ENCODE peak calls at places on chromosomes 4 and X, in nine cellular contexts. One of them, this sample, is unnamed.

GRCh38 chr4:7337196-7338058 is 97.3 kb downstream of the PSAPL1 start:
- DNase-seq in left lung: no peak
- DNase-seq in DND-41: no peak
- DNase-seq in vagina: no peak
- DNase-seq in GM23248: no peak
- DNase-seq in aorta: peak; percentile 51
- DNase-seq in heart right ventricle: no peak
- DNase-seq in fibroblast of lung: no peak
- DNase-seq in right lobe of liver: no peak
- DNase-seq in this sample: no peak

GRCh38 chrX:5916945-5917344 is 311.7 kb downstream of the NLGN4X start:
- DNase-seq in right lobe of liver: no peak
- DNase-seq in aorta: no peak
- DNase-seq in vagina: no peak
- DNase-seq in DND-41: no peak
- DNase-seq in GM23248: no peak
- DNase-seq in heart right ventricle: no peak
- DNase-seq in fibroblast of lung: no peak
- DNase-seq in left lung: no peak
- DNase-seq in this sample: no peak

GRCh38 chr4:163072222-163072621 is 94.5 kb downstream of the NAF1 start:
- DNase-seq in fibroblast of lung: peak; percentile 18
- DNase-seq in vagina: no peak
- DNase-seq in right lobe of liver: no peak
- DNase-seq in aorta: no peak
- DNase-seq in DND-41: no peak
- DNase-seq in heart right ventricle: no peak
- DNase-seq in left lung: no peak
- DNase-seq in GM23248: peak; percentile 8
- DNase-seq in this sample: no peak

GRCh38 chr4:5322321-5322720 is 271.0 kb downstream of the STK32B start:
- DNase-seq in aorta: no peak
- DNase-seq in DND-41: no peak
- DNase-seq in GM23248: peak; percentile 41
- DNase-seq in fibroblast of lung: no peak
- DNase-seq in heart right ventricle: no peak
- DNase-seq in vagina: no peak
- DNase-seq in left lung: no peak
- DNase-seq in right lobe of liver: no peak
- DNase-seq in this sample: no peak

GRCh38 chrX:41005445-41005992 is 79.7 kb upstream of the USP9X start:
- DNase-seq in right lobe of liver: no peak
- DNase-seq in left lung: no peak
- DNase-seq in DND-41: no peak
- DNase-seq in vagina: no peak
- DNase-seq in GM23248: no peak
- DNase-seq in heart right ventricle: no peak
- DNase-seq in fibroblast of lung: no peak
- DNase-seq in aorta: no peak
- DNase-seq in this sample: no peak

GRCh38 chrX:15468036-15468435 is 25.1 kb downstream of the PIR start:
- DNase-seq in fibroblast of lung: peak; percentile 72
- DNase-seq in vagina: no peak
- DNase-seq in GM23248: peak; percentile 78
- DNase-seq in DND-41: no peak
- DNase-seq in left lung: no peak
- DNase-seq in right lobe of liver: no peak
- DNase-seq in heart right ventricle: no peak
- DNase-seq in aorta: no peak
- DNase-seq in this sample: no peak

GRCh38 chr4:104491396-104491821 is 3.3 kb downstream of the CXXC4 start:
- DNase-seq in GM23248: peak; percentile 28
- DNase-seq in fibroblast of lung: peak; percentile 24
- DNase-seq in vagina: no peak
- DNase-seq in aorta: peak; percentile 83
- DNase-seq in left lung: peak; percentile 29
- DNase-seq in DND-41: peak; percentile 53
- DNase-seq in right lobe of liver: peak; percentile 68
- DNase-seq in heart right ventricle: peak; percentile 55
- DNase-seq in this sample: peak; percentile 15

GRCh38 chrX:111170017-111170416 is 74.0 kb downstream of the PAK3 start:
- DNase-seq in left lung: no peak
- DNase-seq in DND-41: no peak
- DNase-seq in heart right ventricle: no peak
- DNase-seq in right lobe of liver: no peak
- DNase-seq in fibroblast of lung: peak; percentile 0
- DNase-seq in aorta: no peak
- DNase-seq in GM23248: no peak
- DNase-seq in vagina: no peak
- DNase-seq in this sample: no peak

GRCh38 chr4:107951551-107951950 is 20.2 kb downstream of the CYP2U1 start:
- DNase-seq in vagina: no peak
- DNase-seq in aorta: no peak
- DNase-seq in fibroblast of lung: peak; percentile 49
- DNase-seq in left lung: no peak
- DNase-seq in heart right ventricle: no peak
- DNase-seq in DND-41: no peak
- DNase-seq in right lobe of liver: no peak
- DNase-seq in GM23248: peak; percentile 84
- DNase-seq in this sample: no peak

GRCh38 chrX:120839506-120839905 is 36.2 kb downstream of the CT47B1 start:
- DNase-seq in DND-41: no peak
- DNase-seq in right lobe of liver: no peak
- DNase-seq in heart right ventricle: no peak
- DNase-seq in fibroblast of lung: no peak
- DNase-seq in GM23248: peak; percentile 64
- DNase-seq in vagina: no peak
- DNase-seq in left lung: no peak
- DNase-seq in aorta: no peak
- DNase-seq in this sample: no peak

GRCh38 chrX:47093248-47093647 is 15.0 kb downstream of the RGN start:
- DNase-seq in heart right ventricle: no peak
- DNase-seq in left lung: no peak
- DNase-seq in GM23248: peak; percentile 57
- DNase-seq in aorta: no peak
- DNase-seq in right lobe of liver: no peak
- DNase-seq in DND-41: peak; percentile 15
- DNase-seq in vagina: no peak
- DNase-seq in fibroblast of lung: peak; percentile 65
- DNase-seq in this sample: no peak

GRCh38 chr4:89797117-89797516 is 39.8 kb downstream of the SNCA start:
- DNase-seq in fibroblast of lung: peak; percentile 40
- DNase-seq in DND-41: no peak
- DNase-seq in left lung: no peak
- DNase-seq in right lobe of liver: no peak
- DNase-seq in vagina: no peak
- DNase-seq in GM23248: peak; percentile 44
- DNase-seq in heart right ventricle: no peak
- DNase-seq in aorta: no peak
- DNase-seq in this sample: no peak

GRCh38 chrX:113947548-113947947 is 636.3 kb upstream of the HTR2C start:
- DNase-seq in vagina: no peak
- DNase-seq in fibroblast of lung: no peak
- DNase-seq in DND-41: no peak
- DNase-seq in left lung: no peak
- DNase-seq in GM23248: no peak
- DNase-seq in aorta: no peak
- DNase-seq in heart right ventricle: no peak
- DNase-seq in right lobe of liver: no peak
- DNase-seq in this sample: no peak

GRCh38 chr4:36385951-36386561 is 104.6 kb downstream of the DTHD1 start:
- DNase-seq in heart right ventricle: no peak
- DNase-seq in left lung: no peak
- DNase-seq in fibroblast of lung: no peak
- DNase-seq in aorta: no peak
- DNase-seq in right lobe of liver: no peak
- DNase-seq in GM23248: no peak
- DNase-seq in DND-41: peak; percentile 45
- DNase-seq in vagina: no peak
- DNase-seq in this sample: peak; percentile 82

GRCh38 chr4:41549469-41549868 is 11.5 kb downstream of the LIMCH1 start:
- DNase-seq in heart right ventricle: no peak
- DNase-seq in right lobe of liver: no peak
- DNase-seq in left lung: no peak
- DNase-seq in vagina: no peak
- DNase-seq in DND-41: no peak
- DNase-seq in aorta: no peak
- DNase-seq in GM23248: no peak
- DNase-seq in fibroblast of lung: no peak
- DNase-seq in this sample: no peak

DNA sequence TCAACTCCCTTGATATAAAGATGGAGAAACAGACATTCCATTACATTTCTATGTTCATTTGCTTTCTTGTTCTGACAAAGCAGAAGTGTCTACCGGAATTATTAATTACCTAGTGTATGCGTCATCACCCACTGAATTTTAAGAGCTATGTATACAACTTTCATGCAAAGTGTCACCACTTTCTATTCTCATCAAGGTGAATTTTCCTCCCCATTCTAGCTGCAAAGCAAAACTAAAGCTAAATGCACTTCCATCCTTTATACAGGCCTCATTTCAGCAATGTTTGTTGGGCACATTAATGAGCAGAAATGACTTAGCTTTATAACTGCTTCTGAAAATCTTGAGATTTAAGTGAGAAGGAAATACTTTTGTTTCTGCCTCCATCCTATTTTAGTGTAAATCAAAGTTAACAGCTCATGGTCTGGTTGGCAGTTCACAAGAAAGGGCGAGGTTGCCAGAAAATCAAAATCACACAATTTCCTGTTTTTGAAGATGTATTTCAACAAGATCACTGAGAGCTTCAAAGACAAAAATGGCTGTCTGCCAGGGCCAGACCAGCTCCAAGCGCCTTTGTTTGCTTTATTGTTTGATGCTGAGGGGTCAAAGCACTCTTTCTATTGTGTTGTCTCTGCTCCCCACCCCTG is 7.2 kb upstream of the FAM9C start:
- DNase-seq in right lobe of liver: no peak
- DNase-seq in DND-41: peak; percentile 43
- DNase-seq in vagina: no peak
- DNase-seq in heart right ventricle: peak; percentile 15
- DNase-seq in GM23248: no peak
- DNase-seq in left lung: no peak
- DNase-seq in fibroblast of lung: peak; percentile 29
- DNase-seq in aorta: no peak
- DNase-seq in this sample: no peak
- H3K4me1 ChIP-seq in right lobe of liver: no peaks in the 10 kb centered on the region
- H3K4me1 ChIP-seq in DND-41: peaks cover 18% of the 10 kb centered on the region
- H3K4me1 ChIP-seq in vagina: no peaks in the 10 kb centered on the region
- H3K4me1 ChIP-seq in heart right ventricle: peaks cover 29% of the 10 kb centered on the region
- H3K4me1 ChIP-seq in GM23248: peaks cover 4% of the 10 kb centered on the region
- H3K4me1 ChIP-seq in left lung: peaks cover 10% of the 10 kb centered on the region
- H3K4me1 ChIP-seq in fibroblast of lung: peaks cover 2% of the 10 kb centered on the region
- H3K4me1 ChIP-seq in aorta: no peaks in the 10 kb centered on the region
- H3K4me1 ChIP-seq in this sample: peaks cover 39% of the 10 kb centered on the region

DNA sequence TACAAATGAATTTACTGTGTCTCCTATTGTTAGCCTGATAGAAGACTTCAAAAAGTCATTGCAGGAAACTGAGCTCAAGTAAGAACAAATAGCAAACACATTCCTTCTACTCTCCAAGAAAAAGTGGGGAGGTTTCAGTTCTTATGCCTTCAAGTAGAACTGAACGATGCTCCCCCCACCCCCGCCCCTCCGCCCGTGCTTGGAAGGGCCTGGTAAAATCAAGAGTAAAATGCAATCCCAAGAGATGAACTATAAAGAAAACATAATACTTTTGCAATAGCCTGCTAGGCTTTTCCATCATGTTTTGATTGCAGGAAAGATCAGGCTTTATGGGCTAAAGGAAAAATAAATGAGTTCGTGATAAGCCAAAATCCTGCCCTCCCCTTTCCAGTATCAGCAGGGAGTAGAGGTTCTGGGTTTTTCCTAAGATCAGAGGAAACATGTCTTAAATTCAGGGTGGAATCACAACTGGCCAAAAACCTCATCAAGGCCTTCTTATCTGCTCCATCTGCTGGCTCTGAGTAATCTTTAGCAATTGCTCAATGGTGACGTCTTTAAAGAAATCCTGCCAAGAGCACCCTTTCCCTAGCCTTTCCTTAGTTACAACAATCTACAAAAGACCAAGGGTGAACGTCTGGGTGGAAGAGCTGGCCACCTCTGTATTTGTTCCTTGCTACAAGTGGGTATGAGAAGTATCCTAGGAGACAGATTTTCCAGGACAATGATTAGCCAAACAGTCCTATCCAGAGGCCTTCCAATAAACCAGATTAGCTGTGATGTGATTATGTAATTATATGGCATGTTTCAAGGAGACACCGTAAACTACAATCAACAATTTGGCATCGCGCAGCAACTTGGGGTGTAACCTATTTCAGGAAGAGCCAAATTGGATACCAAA is 66.3 kb upstream of the FAM9C start:
- DNase-seq in vagina: no peak
- DNase-seq in fibroblast of lung: peak; percentile 95
- DNase-seq in heart right ventricle: peak; percentile 30
- DNase-seq in left lung: no peak
- DNase-seq in right lobe of liver: no peak
- DNase-seq in aorta: no peak
- DNase-seq in DND-41: no peak
- DNase-seq in GM23248: peak; percentile 85
- DNase-seq in this sample: no peak
- H3K27ac ChIP-seq in vagina: peak overlapping the region; percentile 59
- H3K27ac ChIP-seq in fibroblast of lung: peak overlapping the region; percentile 72
- H3K27ac ChIP-seq in heart right ventricle: peak overlapping the region; percentile 72
- H3K27ac ChIP-seq in left lung: peak overlapping the region; percentile 55
- H3K27ac ChIP-seq in right lobe of liver: peak overlapping the region; percentile 54
- H3K27ac ChIP-seq in aorta: peak overlapping the region; percentile 33
- H3K27ac ChIP-seq in DND-41: no peak overlapping the region
- H3K27ac ChIP-seq in GM23248: peak overlapping the region; percentile 93
- H3K27ac ChIP-seq in this sample: no peak overlapping the region

DNA sequence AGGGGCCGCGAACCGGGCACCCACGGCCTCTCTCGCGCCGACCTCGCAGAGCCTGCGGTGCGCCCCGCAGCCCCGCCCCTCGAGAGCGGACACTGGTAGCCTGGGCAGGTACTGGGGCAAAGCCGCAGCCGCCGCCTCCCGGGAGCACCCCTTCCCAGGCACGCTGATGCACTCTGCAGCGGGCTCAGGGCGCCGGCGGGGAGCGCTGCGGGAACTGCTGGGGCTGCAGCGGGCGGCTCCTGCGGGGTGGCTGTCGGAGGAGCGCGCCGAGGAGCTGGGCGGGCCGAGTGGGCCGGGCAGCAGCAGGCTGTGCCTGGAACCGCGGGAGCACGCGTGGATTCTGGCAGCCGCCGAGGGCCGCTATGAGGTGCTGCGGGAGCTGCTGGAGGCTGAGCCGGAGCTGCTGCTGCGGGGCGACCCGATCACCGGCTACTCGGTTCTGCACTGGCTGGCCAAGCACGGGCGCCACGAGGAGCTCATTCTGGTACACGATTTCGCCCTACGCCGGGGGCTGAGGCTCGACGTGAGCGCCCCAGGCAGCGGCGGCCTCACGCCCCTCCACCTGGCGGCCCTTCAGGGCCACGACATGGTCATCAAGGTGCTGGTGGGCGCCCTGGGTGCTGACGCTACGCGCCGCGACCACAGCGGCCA is 419 bp downstream of the SOWAHD start:
- DNase-seq in heart right ventricle: peak; percentile 23
- DNase-seq in vagina: no peak
- DNase-seq in left lung: no peak
- DNase-seq in GM23248: peak; percentile 38
- DNase-seq in fibroblast of lung: no peak
- DNase-seq in right lobe of liver: peak; percentile 47
- DNase-seq in aorta: peak; percentile 78
- DNase-seq in DND-41: no peak
- DNase-seq in this sample: peak; percentile 34
- H3K4me1 ChIP-seq in heart right ventricle: no peaks in the 10 kb centered on the region
- H3K4me1 ChIP-seq in vagina: no peaks in the 10 kb centered on the region
- H3K4me1 ChIP-seq in left lung: peaks cover 16% of the 10 kb centered on the region
- H3K4me1 ChIP-seq in GM23248: peaks cover 13% of the 10 kb centered on the region
- H3K4me1 ChIP-seq in fibroblast of lung: no peaks in the 10 kb centered on the region
- H3K4me1 ChIP-seq in right lobe of liver: no peaks in the 10 kb centered on the region
- H3K4me1 ChIP-seq in aorta: no peaks in the 10 kb centered on the region
- H3K4me1 ChIP-seq in DND-41: peaks cover 42% of the 10 kb centered on the region
- H3K4me1 ChIP-seq in this sample: peaks cover 36% of the 10 kb centered on the region

GRCh38 chr4:155704841-155705404 is 38.3 kb downstream of the GUCY1A1 start:
- DNase-seq in right lobe of liver: no peak
- DNase-seq in heart right ventricle: no peak
- DNase-seq in left lung: no peak
- DNase-seq in fibroblast of lung: no peak
- DNase-seq in DND-41: no peak
- DNase-seq in aorta: no peak
- DNase-seq in vagina: no peak
- DNase-seq in GM23248: no peak
- DNase-seq in this sample: no peak
- H3K27ac ChIP-seq in right lobe of liver: no peak overlapping the region
- H3K27ac ChIP-seq in heart right ventricle: no peak overlapping the region
- H3K27ac ChIP-seq in left lung: no peak overlapping the region
- H3K27ac ChIP-seq in fibroblast of lung: no peak overlapping the region
- H3K27ac ChIP-seq in DND-41: no peak overlapping the region
- H3K27ac ChIP-seq in aorta: no peak overlapping the region
- H3K27ac ChIP-seq in vagina: no peak overlapping the region
- H3K27ac ChIP-seq in GM23248: no peak overlapping the region
- H3K27ac ChIP-seq in this sample: no peak overlapping the region